ENCODE peak calls at places on chromosomes 5 and 9, in five cellular contexts. T is GM12891, F is transverse colon, Z is endothelial cell of umbilical vein, W is HL-60. K is an unnamed sample.

GRCh38 chr5:144710620-144711019 is 539.9 kb downstream of the KCTD16 start:
- DNase-seq in T (no peak), F (no peak), Z (no peak), W (no peak), K (no peak)

GRCh38 chr5:120463991-120464626 is at the start of gene PRR16:
- DNase-seq in T (peak; percentile 42), F (peak; percentile 13), Z (peak; percentile 62), W (no peak), K (no peak)

GRCh38 chr9:137494104-137494544 is 35.0 kb upstream of the NSMF start:
- DNase-seq in T (no peak), F (peak; percentile 55), Z (no peak), W (peak; percentile 81), K (no peak)

GRCh38 chr9:6785682-6786081 is 27.9 kb downstream of the KDM4C start:
- DNase-seq in T (no peak), F (no peak), Z (no peak), W (no peak), K (no peak)

GRCh38 chr5:54902817-54903473 is 82.4 kb downstream of the ESM1 start:
- DNase-seq in T (no peak), F (peak; percentile 28), Z (no peak), W (no peak), K (peak; percentile 78)

GRCh38 chr5:59025734-59026133 is 442.9 kb downstream of the RAB3C start:
- DNase-seq in T (no peak), F (no peak), Z (no peak), W (no peak), K (no peak)

GRCh38 chr9:113632776-113633590 is 169.5 kb downstream of the RGS3 start:
- DNase-seq in T (no peak), F (no peak), Z (no peak), W (no peak), K (no peak)

GRCh38 chr5:123181394-123181801 is 92.4 kb downstream of the PRDM6 start:
- DNase-seq in T (no peak), F (no peak), Z (no peak), W (no peak), K (no peak)

GRCh38 chr9:13444272-13444608 is 164.7 kb upstream of the MPDZ start:
- DNase-seq in T (no peak), F (no peak), Z (no peak), W (no peak), K (no peak)

GRCh38 chr9:132235894-132236661 is 74.2 kb downstream of the NTNG2 start:
- DNase-seq in T (peak; percentile 86), F (peak; percentile 74), Z (peak; percentile 59), W (peak; percentile 61), K (no peak)

GRCh38 chr5:88662801-88663360 is 220.1 kb downstream of the MEF2C start:
- DNase-seq in T (no peak), F (no peak), Z (no peak), W (no peak), K (no peak)

GRCh38 chr9:37290881-37291485 is 131.5 kb upstream of the GRHPR start:
- DNase-seq in T (no peak), F (no peak), Z (peak; percentile 70), W (peak; percentile 21), K (no peak)

GRCh38 chr9:121785673-121786542 is 134.5 kb downstream of the DAB2IP start:
- DNase-seq in T (no peak), F (peak; percentile 3), Z (no peak), W (no peak), K (no peak)

GRCh38 chr5:86979801-86980510 is 287.7 kb upstream of the RASA1 start:
- DNase-seq in T (no peak), F (no peak), Z (peak; percentile 46), W (peak; percentile 43), K (no peak)

GRCh38 chr5:13316191-13316590 is 628.3 kb downstream of the DNAH5 start:
- DNase-seq in T (no peak), F (no peak), Z (no peak), W (no peak), K (no peak)

GRCh38 chr5:113058706-113059226 is 82.2 kb downstream of the DCP2 start:
- DNase-seq in T (no peak), F (no peak), Z (no peak), W (no peak), K (no peak)

GRCh38 chr9:129561594-129562281 is 59.2 kb downstream of the C9orf50 start:
- DNase-seq in T (no peak), F (no peak), Z (no peak), W (no peak), K (no peak)

GRCh38 chr5:58264276-58264675 is 195.6 kb downstream of the PLK2 start:
- DNase-seq in T (no peak), F (no peak), Z (peak; percentile 48), W (no peak), K (no peak)

GRCh38 chr9:109520475-109521132 is 22.5 kb upstream of the PTPN3 start:
- DNase-seq in T (no peak), F (peak; percentile 71), Z (peak; percentile 66), W (peak; percentile 18), K (peak; percentile 27)

GRCh38 chr5:115423541-115423940 is 121.0 kb downstream of the FEM1C start:
- DNase-seq in T (no peak), F (peak; percentile 74), Z (peak; percentile 55), W (no peak), K (no peak)

GRCh38 chr9:99004717-99005460 is 61.2 kb downstream of the COL15A1 start:
- DNase-seq in T (no peak), F (no peak), Z (no peak), W (no peak), K (no peak)

GRCh38 chr9:99005651-99006050 is 61.9 kb downstream of the COL15A1 start:
- DNase-seq in T (no peak), F (no peak), Z (no peak), W (no peak), K (no peak)

GRCh38 chr9:99003308-99003707 is 59.6 kb downstream of the COL15A1 start:
- DNase-seq in T (no peak), F (no peak), Z (no peak), W (no peak), K (no peak)

GRCh38 chr9:99001892-99002291 is 58.2 kb downstream of the COL15A1 start:
- DNase-seq in T (no peak), F (no peak), Z (no peak), W (no peak), K (no peak)

DNA sequence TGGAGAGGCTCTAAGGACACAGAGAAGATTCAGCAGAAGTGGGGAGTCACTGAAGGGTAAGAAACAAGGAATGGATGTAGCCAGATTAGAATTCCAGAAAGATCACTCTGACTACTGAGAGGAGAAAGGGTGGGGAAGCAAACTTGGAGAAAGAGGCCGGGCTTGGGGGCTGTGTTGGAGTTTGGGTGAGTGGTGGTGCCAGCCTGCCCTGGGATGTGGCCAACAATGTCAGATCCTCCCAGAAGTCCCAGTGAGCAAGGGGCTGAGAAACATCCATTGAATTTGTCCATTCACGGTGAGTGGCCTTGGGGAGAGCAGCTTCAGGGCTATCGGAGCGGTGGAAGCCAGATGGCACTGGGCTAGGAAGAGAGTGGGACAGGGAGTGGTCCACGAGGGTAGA is 60.4 kb downstream of the COL15A1 start:
- DNase-seq in T (no peak), F (no peak), Z (no peak), W (no peak), K (no peak)
- TF ChIP-seq POLR2AphosphoS5 in T (no peak), F (no peak), Z (no peak), W (no peak), K (no peak)

GRCh38 chr5:16934123-16934522 is 2.0 kb downstream of the MYO10 start:
- DNase-seq in T (peak; percentile 37), F (peak; percentile 79), Z (peak; percentile 86), W (no peak), K (no peak)
- TF ChIP-seq POLR2AphosphoS5 in T (no peak), F (peak; percentile 18), Z (peak; percentile 38), W (no peak), K (no peak)

DNA sequence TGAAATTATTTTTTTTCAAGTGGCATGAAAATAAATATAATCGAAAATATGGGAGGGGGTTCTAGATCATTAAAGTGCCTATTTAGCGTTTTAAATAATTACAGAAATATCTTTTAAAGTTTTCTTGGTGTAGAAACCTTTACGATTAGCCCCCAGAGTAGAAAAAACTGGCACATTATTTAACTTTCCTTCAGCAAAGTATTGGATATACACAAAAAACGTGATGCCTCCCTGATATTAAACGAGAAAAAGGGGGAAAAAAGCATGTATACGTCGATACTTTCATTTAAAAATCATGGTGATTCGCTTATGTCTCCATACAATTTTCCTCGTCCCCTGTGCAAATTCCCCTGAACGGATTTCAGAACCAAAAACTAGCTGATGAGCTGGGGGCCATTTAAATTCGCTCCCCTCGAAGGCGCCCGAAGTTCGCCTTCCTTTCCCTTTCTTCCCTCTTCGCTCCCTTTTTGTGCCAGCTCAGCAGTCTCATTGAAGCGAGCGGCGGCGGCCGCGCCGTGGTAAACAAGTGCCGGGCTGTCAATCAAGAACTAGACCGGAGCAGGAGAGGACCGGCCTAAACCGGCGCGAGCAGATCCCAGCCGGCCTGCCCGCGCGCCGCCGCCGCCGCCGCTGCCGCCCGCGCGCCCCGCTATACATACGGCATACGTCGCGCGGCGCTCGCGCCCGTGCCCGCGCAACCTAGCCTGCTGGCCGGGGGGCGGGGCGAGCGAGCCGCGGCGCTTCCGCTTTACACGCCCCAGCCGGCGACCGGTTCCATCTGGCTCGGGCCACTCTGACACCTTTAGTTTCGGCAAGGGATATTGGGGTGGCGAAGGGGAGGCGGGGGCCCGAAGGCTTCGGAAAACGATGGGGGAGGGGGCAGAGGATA is 3.3 kb downstream of the ARRDC3 start:
- DNase-seq in T (peak; percentile 53), F (peak; percentile 96), Z (peak; percentile 94), W (no peak), K (peak; percentile 49)
- TF ChIP-seq POLR2AphosphoS5 in T (no peak), F (peak; percentile 81), Z (peak; percentile 94), W (peak; percentile 48), K (peak; percentile 31)

GRCh38 chr9:2764371-2764770 is 47.1 kb downstream of the KCNV2 start:
- DNase-seq in T (no peak), F (no peak), Z (no peak), W (peak; percentile 23), K (peak; percentile 9)
- TF ChIP-seq POLR2AphosphoS5 in T (no peak), F (no peak), Z (no peak), W (peak; percentile 58), K (no peak)

DNA sequence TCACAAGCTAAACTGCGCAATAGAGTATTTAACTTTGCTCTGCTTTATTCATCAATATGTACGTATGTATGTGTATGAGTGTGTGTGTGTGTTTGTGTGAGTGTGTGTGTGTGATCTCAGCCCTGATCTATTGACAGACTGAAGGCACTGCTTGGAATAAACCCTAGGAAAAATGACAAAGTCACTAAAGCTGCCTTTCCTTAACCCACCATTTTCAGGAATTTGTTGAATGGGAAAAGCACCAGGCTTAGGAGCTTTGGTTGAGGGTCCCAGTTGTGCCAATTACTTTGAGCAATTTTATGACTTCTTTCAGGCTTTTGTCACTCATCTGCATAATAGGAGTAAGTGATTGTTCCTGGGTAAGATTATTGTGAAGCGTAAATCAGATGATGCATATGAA is 108.6 kb upstream of the TLR4 start:
- DNase-seq in T (no peak), F (no peak), Z (no peak), W (no peak), K (no peak)
- TF ChIP-seq POLR2AphosphoS5 in T (no peak), F (no peak), Z (no peak), W (no peak), K (no peak)